ENCODE peak calls at places on chromosomes 3 and 15, in seven cellular contexts. B, P, C, J, M, G and K are unnamed samples.

GRCh38 chr3:89300976-89301375 is 193.6 kb downstream of the EPHA3 start:
- DNase-seq in B (no peak), P (no peak), C (no peak), J (no peak), M (no peak), G (no peak), K (no peak)

GRCh38 chr3:154018100-154018696 is 103.0 kb upstream of the ARHGEF26 start:
- DNase-seq in B (peak; percentile 27), P (peak; percentile 37), C (peak; percentile 18), J (peak; percentile 70), M (peak; percentile 73), G (peak; percentile 14), K (peak; percentile 77)

GRCh38 chr15:52144656-52145055 is 32.1 kb upstream of the BCL2L10 start:
- DNase-seq in B (peak; percentile 89), P (no peak), C (peak; percentile 55), J (peak; percentile 37), M (no peak), G (peak; percentile 30), K (no peak)

GRCh38 chr3:50068134-50068533 is 20.6 kb upstream of the RBM5 start:
- DNase-seq in B (peak; percentile 15), P (no peak), C (peak; percentile 35), J (no peak), M (no peak), G (peak; percentile 92), K (no peak)

GRCh38 chr15:67931861-67932260 is 92.0 kb upstream of the RNU6-1 start:
- DNase-seq in B (peak; percentile 36), P (no peak), C (no peak), J (no peak), M (no peak), G (no peak), K (no peak)

GRCh38 chr3:127002195-127003174 is 19.6 kb downstream of the PLXNA1 start:
- DNase-seq in B (peak; percentile 93), P (peak; percentile 79), C (peak; percentile 89), J (peak; percentile 96), M (peak; percentile 90), G (no peak), K (peak; percentile 93)

GRCh38 chr3:172150896-172151295 is 111.5 kb downstream of the FNDC3B start:
- DNase-seq in B (no peak), P (no peak), C (no peak), J (no peak), M (no peak), G (no peak), K (no peak)

GRCh38 chr15:99735868-99736267 is 2.6 kb upstream of the LYSMD4 start:
- DNase-seq in B (no peak), P (no peak), C (no peak), J (no peak), M (no peak), G (no peak), K (no peak)

GRCh38 chr15:93028111-93028631 is 60.8 kb downstream of the RGMA start:
- DNase-seq in B (no peak), P (no peak), C (no peak), J (no peak), M (no peak), G (no peak), K (no peak)

GRCh38 chr15:27241942-27242341 is 271.0 kb downstream of the GABRG3 start:
- DNase-seq in B (no peak), P (no peak), C (no peak), J (peak; percentile 58), M (no peak), G (no peak), K (no peak)

GRCh38 chr3:128550471-128551126 is 57.6 kb upstream of the GATA2 start:
- DNase-seq in B (no peak), P (no peak), C (no peak), J (no peak), M (no peak), G (no peak), K (no peak)

GRCh38 chr3:184688251-184688851 is 23.5 kb downstream of the MAGEF1 start:
- DNase-seq in B (peak; percentile 87), P (no peak), C (peak; percentile 91), J (peak; percentile 81), M (no peak), G (no peak), K (no peak)

GRCh38 chr15:82124331-82125263 is 78.8 kb upstream of the MEX3B start:
- DNase-seq in B (no peak), P (no peak), C (no peak), J (peak; percentile 21), M (peak; percentile 52), G (no peak), K (no peak)

GRCh38 chr15:62527387-62527786 is 362.3 kb upstream of the C2CD4B start:
- DNase-seq in B (no peak), P (no peak), C (no peak), J (no peak), M (no peak), G (peak; percentile 20), K (no peak)

GRCh38 chr3:174355505-174355904 is 503.6 kb upstream of the NAALADL2 start:
- DNase-seq in B (peak; percentile 28), P (peak; percentile 21), C (peak; percentile 28), J (peak; percentile 85), M (no peak), G (peak; percentile 56), K (no peak)

GRCh38 chr3:52685285-52685704 is 418 bp downstream of the PBRM1 start:
- DNase-seq in B (peak; percentile 75), P (no peak), C (no peak), J (peak; percentile 83), M (no peak), G (peak; percentile 88), K (peak; percentile 84)

GRCh38 chr15:98123834-98124233 is 163.3 kb downstream of the ARRDC4 start:
- DNase-seq in B (no peak), P (no peak), C (no peak), J (peak; percentile 53), M (no peak), G (peak; percentile 44), K (no peak)

GRCh38 chr3:134004841-134005240 is 24.9 kb downstream of the SLCO2A1 start:
- DNase-seq in B (no peak), P (no peak), C (no peak), J (no peak), M (no peak), G (peak; percentile 64), K (no peak)

GRCh38 chr3:39937315-39937714 is 127.9 kb downstream of the MYRIP start:
- DNase-seq in B (no peak), P (no peak), C (no peak), J (no peak), M (no peak), G (no peak), K (no peak)

GRCh38 chr15:92629276-92629974 is 26.1 kb downstream of the FAM174B start:
- DNase-seq in B (no peak), P (no peak), C (no peak), J (no peak), M (no peak), G (no peak), K (no peak)

GRCh38 chr3:30124435-30125390 is 481.7 kb upstream of the TGFBR2 start:
- DNase-seq in B (no peak), P (no peak), C (peak; percentile 68), J (peak; percentile 76), M (no peak), G (no peak), K (no peak)

DNA sequence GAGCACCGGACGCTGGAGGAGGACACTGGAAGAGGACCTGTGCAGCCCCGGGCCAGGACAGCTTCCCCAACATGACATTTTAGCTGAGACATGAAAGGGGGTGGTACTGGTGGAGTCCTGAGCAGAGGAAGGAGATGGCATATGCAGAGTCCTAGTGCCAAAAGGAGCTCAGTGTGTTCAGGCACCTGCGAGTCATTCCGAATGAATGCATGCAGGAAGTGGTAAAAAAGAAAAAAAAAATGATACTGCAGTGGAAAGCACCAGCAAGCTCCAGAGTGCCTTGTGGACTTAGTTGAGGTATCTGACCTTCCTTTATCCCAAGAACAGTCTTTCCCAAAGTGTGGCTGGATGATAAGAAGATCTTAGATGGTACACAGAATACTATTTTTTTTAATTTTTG is 6.6 kb upstream of the ZNF148 start:
- DNase-seq in B (peak; percentile 52), P (no peak), C (peak; percentile 81), J (no peak), M (no peak), G (no peak), K (no peak)
- H2BK120ac ChIP-seq in B (no peak overlapping the region), P (no peak overlapping the region), C (no peak overlapping the region), J (no peak overlapping the region), M (no peak overlapping the region), G (no peak overlapping the region), K (no peak overlapping the region)

GRCh38 chr15:36507458-36507857 is 72.0 kb upstream of the CDIN1 start:
- DNase-seq in B (no peak), P (no peak), C (no peak), J (no peak), M (no peak), G (no peak), K (no peak)
- H2BK120ac ChIP-seq in B (no peak overlapping the region), P (no peak overlapping the region), C (no peak overlapping the region), J (no peak overlapping the region), M (no peak overlapping the region), G (no peak overlapping the region), K (no peak overlapping the region)

DNA sequence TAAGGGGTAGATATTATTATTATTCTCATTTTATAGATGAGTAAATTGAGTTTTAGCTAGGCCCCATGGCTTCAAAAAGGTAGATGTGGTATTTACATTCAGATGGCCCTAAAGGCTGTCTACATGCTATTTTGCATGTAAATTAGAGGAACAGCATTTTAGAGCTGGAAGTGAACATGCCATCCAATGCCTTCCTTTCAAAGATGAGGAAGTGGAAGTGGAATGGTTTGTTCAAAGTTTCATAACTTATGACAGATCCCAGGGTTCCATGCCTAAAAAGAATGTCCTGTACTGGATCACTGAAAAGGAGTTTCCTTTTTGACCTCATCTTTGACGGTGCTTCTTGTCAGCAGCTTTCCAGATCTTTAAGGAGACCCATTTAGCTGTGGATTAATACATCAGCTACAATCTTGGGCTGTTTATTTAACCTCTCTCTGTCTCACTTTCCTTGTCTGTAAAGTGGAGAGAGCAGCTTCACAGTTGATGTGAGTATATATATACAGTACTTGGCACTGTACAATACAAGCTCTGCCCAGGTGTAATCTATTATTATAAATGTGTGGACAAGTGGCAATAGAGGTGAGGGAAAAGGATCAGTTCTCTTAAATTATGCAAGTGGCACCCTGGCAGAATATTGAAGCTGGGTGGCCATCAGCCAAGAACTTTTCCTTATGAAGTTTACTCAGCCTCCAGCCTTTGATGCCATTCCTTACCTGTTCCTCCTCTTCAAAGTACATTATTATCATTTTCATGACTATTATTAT is 68.7 kb upstream of the GOLGA8B start:
- DNase-seq in B (no peak), P (no peak), C (no peak), J (no peak), M (no peak), G (no peak), K (no peak)
- H2BK120ac ChIP-seq in B (no peak overlapping the region), P (no peak overlapping the region), C (no peak overlapping the region), J (no peak overlapping the region), M (no peak overlapping the region), G (no peak overlapping the region), K (no peak overlapping the region)

GRCh38 chr3:177229791-177230190 is 32.5 kb upstream of the TBL1XR1 start:
- DNase-seq in B (peak; percentile 11), P (no peak), C (peak; percentile 11), J (no peak), M (no peak), G (no peak), K (no peak)

GRCh38 chr3:177230641-177231040 is 33.4 kb upstream of the TBL1XR1 start:
- DNase-seq in B (no peak), P (no peak), C (no peak), J (peak; percentile 92), M (peak; percentile 29), G (no peak), K (no peak)

GRCh38 chr3:177224406-177224805 is 27.1 kb upstream of the TBL1XR1 start:
- DNase-seq in B (no peak), P (no peak), C (no peak), J (no peak), M (no peak), G (no peak), K (no peak)

GRCh38 chr3:177231237-177231636 is 34.0 kb upstream of the TBL1XR1 start:
- DNase-seq in B (no peak), P (no peak), C (no peak), J (no peak), M (no peak), G (no peak), K (no peak)

GRCh38 chr3:177228601-177229190 is 31.4 kb upstream of the TBL1XR1 start:
- DNase-seq in B (no peak), P (no peak), C (no peak), J (no peak), M (no peak), G (no peak), K (no peak)
- H2BK120ac ChIP-seq in B (no peak overlapping the region), P (no peak overlapping the region), C (no peak overlapping the region), J (no peak overlapping the region), M (no peak overlapping the region), G (no peak overlapping the region), K (no peak overlapping the region)